ENCODE peak calls at places on chromosomes 2 and 18, in eight cellular contexts. One of them, this sample, is unnamed.

GRCh38 chr2:204673877-204674276 is 128.6 kb downstream of the PARD3B start:
- DNase-seq in globus pallidus: no peak
- DNase-seq in AG10803: peak; percentile 22
- DNase-seq in CD4-positive, alpha-beta T cell: no peak
- DNase-seq in HFFc6: peak; percentile 66
- DNase-seq in epithelial cell of esophagus: peak; percentile 64
- DNase-seq in activated CD8-positive, alpha-beta memory T cell treated with anti-CD3 and anti-CD28 coated beads, Interleukin-2, amount 50 U/mL, for 4 hours: no peak
- DNase-seq in Ammon's horn: no peak
- DNase-seq in this sample: no peak

GRCh38 chr18:8893221-8893620 is 187.9 kb downstream of the MTCL1 start:
- DNase-seq in AG10803: no peak
- DNase-seq in activated CD8-positive, alpha-beta memory T cell treated with anti-CD3 and anti-CD28 coated beads, Interleukin-2, amount 50 U/mL, for 4 hours: no peak
- DNase-seq in HFFc6: no peak
- DNase-seq in Ammon's horn: no peak
- DNase-seq in globus pallidus: no peak
- DNase-seq in CD4-positive, alpha-beta T cell: no peak
- DNase-seq in epithelial cell of esophagus: no peak
- DNase-seq in this sample: no peak

GRCh38 chr18:74273394-74273793 is 18.4 kb downstream of the CYB5A start:
- DNase-seq in epithelial cell of esophagus: no peak
- DNase-seq in activated CD8-positive, alpha-beta memory T cell treated with anti-CD3 and anti-CD28 coated beads, Interleukin-2, amount 50 U/mL, for 4 hours: no peak
- DNase-seq in HFFc6: no peak
- DNase-seq in AG10803: no peak
- DNase-seq in globus pallidus: no peak
- DNase-seq in CD4-positive, alpha-beta T cell: no peak
- DNase-seq in Ammon's horn: no peak
- DNase-seq in this sample: no peak

GRCh38 chr2:99555410-99555809 is 65.6 kb upstream of the REV1 start:
- DNase-seq in AG10803: no peak
- DNase-seq in activated CD8-positive, alpha-beta memory T cell treated with anti-CD3 and anti-CD28 coated beads, Interleukin-2, amount 50 U/mL, for 4 hours: no peak
- DNase-seq in HFFc6: no peak
- DNase-seq in epithelial cell of esophagus: peak; percentile 61
- DNase-seq in Ammon's horn: no peak
- DNase-seq in globus pallidus: no peak
- DNase-seq in CD4-positive, alpha-beta T cell: no peak
- DNase-seq in this sample: no peak

GRCh38 chr2:182435754-182436153 is 8.9 kb upstream of the PDE1A start:
- DNase-seq in CD4-positive, alpha-beta T cell: no peak
- DNase-seq in epithelial cell of esophagus: peak; percentile 28
- DNase-seq in AG10803: peak; percentile 6
- DNase-seq in HFFc6: peak; percentile 34
- DNase-seq in Ammon's horn: peak; percentile 10
- DNase-seq in globus pallidus: no peak
- DNase-seq in activated CD8-positive, alpha-beta memory T cell treated with anti-CD3 and anti-CD28 coated beads, Interleukin-2, amount 50 U/mL, for 4 hours: no peak
- DNase-seq in this sample: no peak

GRCh38 chr2:217360781-217361485 is 501.1 kb upstream of the TNP1 start:
- DNase-seq in epithelial cell of esophagus: peak; percentile 62
- DNase-seq in HFFc6: peak; percentile 90
- DNase-seq in AG10803: peak; percentile 94
- DNase-seq in globus pallidus: no peak
- DNase-seq in activated CD8-positive, alpha-beta memory T cell treated with anti-CD3 and anti-CD28 coated beads, Interleukin-2, amount 50 U/mL, for 4 hours: no peak
- DNase-seq in Ammon's horn: no peak
- DNase-seq in CD4-positive, alpha-beta T cell: no peak
- DNase-seq in this sample: no peak

GRCh38 chr2:151817929-151818328 is 10.3 kb downstream of the ARL5A start:
- DNase-seq in Ammon's horn: no peak
- DNase-seq in CD4-positive, alpha-beta T cell: no peak
- DNase-seq in globus pallidus: no peak
- DNase-seq in AG10803: no peak
- DNase-seq in epithelial cell of esophagus: peak; percentile 3
- DNase-seq in HFFc6: no peak
- DNase-seq in activated CD8-positive, alpha-beta memory T cell treated with anti-CD3 and anti-CD28 coated beads, Interleukin-2, amount 50 U/mL, for 4 hours: no peak
- DNase-seq in this sample: no peak

GRCh38 chr2:142876423-142876822 is 1.0 kb upstream of the KYNU start:
- DNase-seq in epithelial cell of esophagus: peak; percentile 35
- DNase-seq in activated CD8-positive, alpha-beta memory T cell treated with anti-CD3 and anti-CD28 coated beads, Interleukin-2, amount 50 U/mL, for 4 hours: no peak
- DNase-seq in HFFc6: no peak
- DNase-seq in globus pallidus: no peak
- DNase-seq in CD4-positive, alpha-beta T cell: no peak
- DNase-seq in AG10803: no peak
- DNase-seq in Ammon's horn: no peak
- DNase-seq in this sample: no peak

GRCh38 chr2:26299488-26300092 is 46.4 kb upstream of the SELENOI start:
- DNase-seq in globus pallidus: peak; percentile 15
- DNase-seq in activated CD8-positive, alpha-beta memory T cell treated with anti-CD3 and anti-CD28 coated beads, Interleukin-2, amount 50 U/mL, for 4 hours: no peak
- DNase-seq in AG10803: peak; percentile 55
- DNase-seq in CD4-positive, alpha-beta T cell: peak; percentile 9
- DNase-seq in epithelial cell of esophagus: peak; percentile 60
- DNase-seq in HFFc6: peak; percentile 54
- DNase-seq in Ammon's horn: no peak
- DNase-seq in this sample: no peak

GRCh38 chr18:23585007-23585871 is 1.1 kb downstream of the NPC1 start:
- DNase-seq in epithelial cell of esophagus: peak; percentile 84
- DNase-seq in activated CD8-positive, alpha-beta memory T cell treated with anti-CD3 and anti-CD28 coated beads, Interleukin-2, amount 50 U/mL, for 4 hours: no peak
- DNase-seq in Ammon's horn: no peak
- DNase-seq in AG10803: peak; percentile 27
- DNase-seq in HFFc6: peak; percentile 13
- DNase-seq in globus pallidus: peak; percentile 51
- DNase-seq in CD4-positive, alpha-beta T cell: peak; percentile 5
- DNase-seq in this sample: no peak

GRCh38 chr2:23662941-23663729 is 263.8 kb downstream of the ATAD2B start:
- DNase-seq in globus pallidus: no peak
- DNase-seq in AG10803: no peak
- DNase-seq in HFFc6: no peak
- DNase-seq in CD4-positive, alpha-beta T cell: no peak
- DNase-seq in epithelial cell of esophagus: no peak
- DNase-seq in activated CD8-positive, alpha-beta memory T cell treated with anti-CD3 and anti-CD28 coated beads, Interleukin-2, amount 50 U/mL, for 4 hours: no peak
- DNase-seq in Ammon's horn: no peak
- DNase-seq in this sample: no peak

GRCh38 chr2:46493971-46494250 is 14.5 kb downstream of the TMEM247 start:
- DNase-seq in epithelial cell of esophagus: no peak
- DNase-seq in HFFc6: no peak
- DNase-seq in AG10803: no peak
- DNase-seq in CD4-positive, alpha-beta T cell: no peak
- DNase-seq in Ammon's horn: peak; percentile 27
- DNase-seq in activated CD8-positive, alpha-beta memory T cell treated with anti-CD3 and anti-CD28 coated beads, Interleukin-2, amount 50 U/mL, for 4 hours: no peak
- DNase-seq in globus pallidus: no peak
- DNase-seq in this sample: peak; percentile 91

GRCh38 chr2:195270466-195270865 is 386.6 kb upstream of the SLC39A10 start:
- DNase-seq in AG10803: no peak
- DNase-seq in HFFc6: no peak
- DNase-seq in globus pallidus: no peak
- DNase-seq in CD4-positive, alpha-beta T cell: no peak
- DNase-seq in activated CD8-positive, alpha-beta memory T cell treated with anti-CD3 and anti-CD28 coated beads, Interleukin-2, amount 50 U/mL, for 4 hours: no peak
- DNase-seq in epithelial cell of esophagus: no peak
- DNase-seq in Ammon's horn: no peak
- DNase-seq in this sample: no peak

GRCh38 chr2:167506395-167506794 is 618.1 kb downstream of the XIRP2 start:
- DNase-seq in epithelial cell of esophagus: no peak
- DNase-seq in globus pallidus: no peak
- DNase-seq in CD4-positive, alpha-beta T cell: no peak
- DNase-seq in activated CD8-positive, alpha-beta memory T cell treated with anti-CD3 and anti-CD28 coated beads, Interleukin-2, amount 50 U/mL, for 4 hours: no peak
- DNase-seq in HFFc6: no peak
- DNase-seq in Ammon's horn: no peak
- DNase-seq in AG10803: no peak
- DNase-seq in this sample: no peak

GRCh38 chr18:49898421-49898820 is 85.1 kb upstream of the ACAA2 start:
- DNase-seq in globus pallidus: peak; percentile 37
- DNase-seq in AG10803: peak; percentile 54
- DNase-seq in activated CD8-positive, alpha-beta memory T cell treated with anti-CD3 and anti-CD28 coated beads, Interleukin-2, amount 50 U/mL, for 4 hours: peak; percentile 42
- DNase-seq in Ammon's horn: no peak
- DNase-seq in CD4-positive, alpha-beta T cell: peak; percentile 52
- DNase-seq in epithelial cell of esophagus: peak; percentile 81
- DNase-seq in HFFc6: peak; percentile 49
- DNase-seq in this sample: no peak

GRCh38 chr2:147628971-147629421 is 215.8 kb upstream of the ACVR2A start:
- DNase-seq in activated CD8-positive, alpha-beta memory T cell treated with anti-CD3 and anti-CD28 coated beads, Interleukin-2, amount 50 U/mL, for 4 hours: no peak
- DNase-seq in HFFc6: no peak
- DNase-seq in CD4-positive, alpha-beta T cell: no peak
- DNase-seq in globus pallidus: no peak
- DNase-seq in epithelial cell of esophagus: peak; percentile 35
- DNase-seq in Ammon's horn: no peak
- DNase-seq in AG10803: peak; percentile 50
- DNase-seq in this sample: no peak

GRCh38 chr18:58013241-58014211 is 30.5 kb upstream of the NEDD4L start:
- DNase-seq in globus pallidus: no peak
- DNase-seq in HFFc6: no peak
- DNase-seq in CD4-positive, alpha-beta T cell: no peak
- DNase-seq in AG10803: no peak
- DNase-seq in activated CD8-positive, alpha-beta memory T cell treated with anti-CD3 and anti-CD28 coated beads, Interleukin-2, amount 50 U/mL, for 4 hours: no peak
- DNase-seq in Ammon's horn: peak; percentile 4
- DNase-seq in epithelial cell of esophagus: peak; percentile 92
- DNase-seq in this sample: no peak

GRCh38 chr2:158269143-158269542 is 167.5 kb downstream of the UPP2 start:
- DNase-seq in HFFc6: no peak
- DNase-seq in globus pallidus: no peak
- DNase-seq in epithelial cell of esophagus: peak; percentile 4
- DNase-seq in activated CD8-positive, alpha-beta memory T cell treated with anti-CD3 and anti-CD28 coated beads, Interleukin-2, amount 50 U/mL, for 4 hours: no peak
- DNase-seq in CD4-positive, alpha-beta T cell: no peak
- DNase-seq in AG10803: no peak
- DNase-seq in Ammon's horn: no peak
- DNase-seq in this sample: no peak

GRCh38 chr2:171244970-171245782 is 84.5 kb upstream of the TLK1 start:
- DNase-seq in HFFc6: peak; percentile 39
- DNase-seq in activated CD8-positive, alpha-beta memory T cell treated with anti-CD3 and anti-CD28 coated beads, Interleukin-2, amount 50 U/mL, for 4 hours: no peak
- DNase-seq in AG10803: peak; percentile 49
- DNase-seq in Ammon's horn: no peak
- DNase-seq in globus pallidus: no peak
- DNase-seq in epithelial cell of esophagus: peak; percentile 77
- DNase-seq in CD4-positive, alpha-beta T cell: no peak
- DNase-seq in this sample: no peak

GRCh38 chr18:3305933-3306332 is 44.0 kb downstream of the MYL12B start:
- DNase-seq in HFFc6: no peak
- DNase-seq in globus pallidus: no peak
- DNase-seq in CD4-positive, alpha-beta T cell: no peak
- DNase-seq in epithelial cell of esophagus: peak; percentile 84
- DNase-seq in Ammon's horn: no peak
- DNase-seq in AG10803: peak; percentile 34
- DNase-seq in activated CD8-positive, alpha-beta memory T cell treated with anti-CD3 and anti-CD28 coated beads, Interleukin-2, amount 50 U/mL, for 4 hours: no peak
- DNase-seq in this sample: no peak